ENCODE peak calls at places on chromosomes 3 and 15, in six cellular contexts. G is astrocyte of the spinal cord, B is fibroblast of villous mesenchyme, W is suprapubic skin, U is colonic mucosa, P is progenitor cell of endocrine pancreas. I is an unnamed sample.

GRCh38 chr15:71458089-71458660 is 342.9 kb downstream of the THSD4 start:
- DNase-seq in G (no peak), B (no peak), W (no peak), U (no peak), P (no peak), I (no peak)

GRCh38 chr3:53264718-53265117 is 8.9 kb upstream of the TKT start:
- DNase-seq in G (no peak), B (no peak), W (no peak), U (no peak), P (no peak), I (no peak)

GRCh38 chr3:187684444-187684843 is 14.2 kb upstream of the SST start:
- DNase-seq in G (no peak), B (no peak), W (no peak), U (no peak), P (no peak), I (no peak)

GRCh38 chr15:90106522-90107117 is 4.4 kb upstream of the IDH2 start:
- DNase-seq in G (peak; percentile 42), B (peak; percentile 12), W (no peak), U (peak; percentile 50), P (no peak), I (peak; percentile 45)

GRCh38 chr3:23085256-23085655 is 117.9 kb upstream of the UBE2E2 start:
- DNase-seq in G (peak; percentile 42), B (no peak), W (no peak), U (no peak), P (no peak), I (peak; percentile 30)

GRCh38 chr3:7977245-7978103 is 524.1 kb upstream of the LMCD1 start:
- DNase-seq in G (peak; percentile 44), B (no peak), W (no peak), U (no peak), P (no peak), I (no peak)

GRCh38 chr3:196501316-196502064 is 2.1 kb downstream of the RNF168 start:
- DNase-seq in G (peak; percentile 44), B (peak; percentile 30), W (no peak), U (peak; percentile 40), P (no peak), I (peak; percentile 13)

GRCh38 chr3:59277201-59277600 is 227.4 kb upstream of the CFAP20DC start:
- DNase-seq in G (no peak), B (no peak), W (no peak), U (no peak), P (no peak), I (no peak)

GRCh38 chr15:78763111-78763795 is 48.0 kb downstream of the ADAMTS7 start:
- DNase-seq in G (no peak), B (no peak), W (peak; percentile 53), U (no peak), P (no peak), I (no peak)

GRCh38 chr15:90986790-90987507 is 7.4 kb downstream of the PRC1 start:
- DNase-seq in G (no peak), B (no peak), W (no peak), U (no peak), P (no peak), I (no peak)

GRCh38 chr15:69189157-69189556 is 28.7 kb downstream of the GLCE start:
- DNase-seq in G (no peak), B (no peak), W (no peak), U (no peak), P (no peak), I (no peak)
- TF ChIP-seq CTCF in G (no peak), B (no peak), W (no peak), U (no peak), P (no peak), I (no peak)

DNA sequence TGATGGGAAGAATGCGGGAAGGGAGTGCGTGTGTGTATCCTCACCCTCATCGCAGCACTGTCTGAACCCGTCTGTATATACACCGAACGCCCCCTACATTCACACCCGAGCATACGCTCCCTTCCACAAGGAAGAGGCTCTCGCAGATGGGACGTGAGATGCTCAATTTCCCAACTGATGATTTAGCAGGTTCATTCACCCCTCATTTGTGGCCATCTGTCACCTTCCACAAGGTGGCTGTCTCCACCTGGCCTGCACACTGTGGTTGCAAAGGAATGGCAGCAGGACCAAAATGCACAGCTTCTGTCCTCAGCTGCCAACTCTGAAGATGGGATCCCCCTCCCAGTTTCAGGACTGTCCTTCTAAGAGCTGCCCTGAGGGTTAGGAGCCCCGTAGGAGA is 19.4 kb upstream of the SLC6A1 start:
- DNase-seq in G (no peak), B (no peak), W (no peak), U (no peak), P (no peak), I (no peak)
- TF ChIP-seq CTCF in G (no peak), B (no peak), W (no peak), U (no peak), P (no peak), I (no peak)

DNA sequence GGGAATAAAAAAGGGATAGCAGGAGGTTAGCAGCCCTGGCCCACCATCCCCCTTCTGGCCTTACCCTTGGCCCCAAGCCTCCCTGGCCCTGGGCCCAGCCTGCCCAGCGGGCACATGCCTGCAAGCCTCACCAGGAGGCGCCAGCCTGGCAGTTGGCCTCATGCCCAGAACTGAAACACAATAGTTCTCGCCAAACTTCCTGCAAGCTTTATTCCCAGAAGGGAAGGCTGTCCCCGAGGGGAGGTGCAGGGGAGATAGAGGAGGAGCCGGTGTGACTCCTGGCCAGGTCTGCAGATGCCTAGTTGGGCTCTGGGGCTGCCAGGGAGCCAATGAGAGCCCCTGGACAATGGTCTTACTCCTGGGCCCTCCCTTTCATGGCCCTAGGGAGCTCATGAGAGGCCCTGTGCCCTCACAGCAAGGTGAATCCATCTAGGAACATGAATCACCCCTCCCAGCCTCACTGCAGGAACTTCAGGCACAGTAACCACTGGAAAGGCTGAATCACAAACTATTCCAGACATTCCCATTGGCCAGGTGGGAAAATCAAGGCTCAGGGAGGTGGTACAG is 4.0 kb downstream of the CCDC33 start:
- DNase-seq in G (peak; percentile 79), B (peak; percentile 36), W (no peak), U (peak; percentile 93), P (no peak), I (peak; percentile 76)
- TF ChIP-seq CTCF in G (peak; percentile 56), B (peak; percentile 19), W (no peak), U (peak; percentile 34), P (no peak), I (peak; percentile 71)

GRCh38 chr3:71360170-71360569 is 223.4 kb downstream of the FOXP1 start:
- DNase-seq in G (no peak), B (no peak), W (no peak), U (no peak), P (no peak), I (no peak)
- TF ChIP-seq CTCF in G (no peak), B (no peak), W (no peak), U (no peak), P (no peak), I (no peak)

GRCh38 chr15:94526071-94526689 is 294.8 kb downstream of the MCTP2 start:
- DNase-seq in G (no peak), B (peak; percentile 3), W (no peak), U (no peak), P (no peak), I (no peak)
- TF ChIP-seq CTCF in G (peak; percentile 17), B (peak; percentile 49), W (peak; percentile 16), U (peak; percentile 44), P (peak; percentile 62), I (peak; percentile 53)

DNA sequence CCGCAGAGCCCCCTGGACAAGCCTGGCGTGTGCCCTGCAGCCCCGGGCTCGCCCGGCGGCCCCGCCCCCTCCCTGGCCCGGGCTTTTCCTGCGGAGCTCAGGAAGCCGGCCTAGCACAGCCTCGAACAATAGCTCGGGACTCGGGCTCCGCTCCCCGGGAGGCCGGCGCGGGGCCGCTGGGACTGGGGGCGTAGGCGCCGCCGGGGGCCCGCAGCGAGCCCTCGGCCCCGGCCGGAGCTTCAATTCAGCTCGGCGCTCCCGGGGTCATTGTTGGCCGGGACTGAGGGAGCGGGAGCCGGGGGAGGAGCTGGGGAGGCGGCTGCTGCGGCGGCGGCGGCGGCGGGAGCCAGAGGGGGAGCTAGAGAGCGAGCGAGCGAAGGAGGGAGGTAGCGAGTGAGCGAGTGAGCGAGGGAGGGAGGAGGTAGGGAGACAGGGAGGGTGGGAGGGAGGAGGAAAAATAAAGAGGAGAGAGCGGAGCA is 41.0 kb upstream of the ROPN1 start:
- DNase-seq in G (peak; percentile 82), B (peak; percentile 66), W (peak; percentile 85), U (peak; percentile 91), P (peak; percentile 89), I (peak; percentile 74)
- TF ChIP-seq CTCF in G (peak; percentile 62), B (peak; percentile 63), W (peak; percentile 92), U (peak; percentile 41), P (peak; percentile 70), I (peak; percentile 83)

GRCh38 chr3:94083261-94083660 is 20.4 kb downstream of the NSUN3 start:
- DNase-seq in G (no peak), B (no peak), W (no peak), U (no peak), P (no peak), I (no peak)

GRCh38 chr3:94092080-94092479 is 29.2 kb downstream of the NSUN3 start:
- DNase-seq in G (no peak), B (no peak), W (no peak), U (no peak), P (no peak), I (no peak)

DNA sequence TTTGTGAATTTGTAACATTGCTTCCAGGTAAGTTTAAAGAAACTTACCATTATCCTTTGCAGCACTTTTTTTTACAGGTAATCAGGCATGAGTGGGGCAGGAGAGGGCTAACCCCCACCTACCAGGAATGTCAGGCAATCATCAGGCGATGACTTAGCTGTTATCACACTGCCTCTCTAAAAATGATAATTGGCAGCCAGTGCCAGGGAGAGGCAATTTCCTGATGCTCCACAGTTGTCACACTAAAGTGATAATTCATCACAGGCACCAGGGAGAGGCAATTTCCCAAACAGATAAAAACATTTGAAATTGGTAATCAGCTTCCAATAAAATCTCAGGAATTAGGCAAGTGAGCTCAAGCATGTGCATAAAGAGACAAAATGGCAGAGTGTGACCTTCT is 26.3 kb downstream of the NSUN3 start:
- DNase-seq in G (no peak), B (no peak), W (no peak), U (no peak), P (no peak), I (no peak)
- TF ChIP-seq CTCF in G (no peak), B (no peak), W (no peak), U (no peak), P (no peak), I (no peak)

GRCh38 chr15:61172325-61172724 is 56.8 kb downstream of the RORA start:
- DNase-seq in G (no peak), B (no peak), W (no peak), U (no peak), P (no peak), I (no peak)

GRCh38 chr15:61169904-61170695 is 59.0 kb downstream of the RORA start:
- DNase-seq in G (no peak), B (no peak), W (no peak), U (no peak), P (no peak), I (no peak)

GRCh38 chr15:61171190-61171589 is 57.9 kb downstream of the RORA start:
- DNase-seq in G (no peak), B (no peak), W (no peak), U (no peak), P (no peak), I (no peak)

GRCh38 chr15:61173899-61174689 is 55.0 kb downstream of the RORA start:
- DNase-seq in G (no peak), B (no peak), W (no peak), U (no peak), P (no peak), I (no peak)

DNA sequence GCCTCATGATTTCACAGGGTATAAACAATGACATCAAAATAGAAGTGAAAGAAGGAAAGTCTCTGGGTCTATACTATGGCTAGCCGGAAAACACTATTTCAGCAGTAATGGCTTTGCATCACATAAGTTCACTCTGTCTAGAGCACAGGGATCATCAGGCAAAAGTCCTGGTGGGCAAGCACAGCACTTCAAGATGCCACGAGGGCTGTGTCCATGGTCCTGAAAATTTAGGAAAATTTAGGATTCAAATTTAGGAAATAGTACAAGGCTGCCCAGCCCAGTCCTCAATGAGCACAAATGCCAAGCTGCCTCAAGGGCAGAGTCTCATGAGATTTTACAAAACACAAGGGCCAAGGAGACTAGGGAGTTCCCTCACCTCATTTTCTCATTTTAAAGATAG is 54.1 kb downstream of the RORA start:
- DNase-seq in G (no peak), B (peak; percentile 6), W (no peak), U (no peak), P (no peak), I (no peak)
- TF ChIP-seq CTCF in G (no peak), B (no peak), W (no peak), U (no peak), P (no peak), I (no peak)